ENCODE peak calls at places on chromosomes 13 and 19, in six cellular contexts. H, P, O, F, S and E are unnamed samples.

GRCh38 chr19:7926021-7926726 is at the start of gene CTXN1:
- DNase-seq in H (peak; percentile 87), P (peak; percentile 91), O (no peak), F (peak; percentile 92), S (no peak), E (peak; percentile 92)

GRCh38 chr13:36788276-36788675 is 30.7 kb upstream of the RFXAP start:
- DNase-seq in H (no peak), P (no peak), O (no peak), F (no peak), S (no peak), E (no peak)

GRCh38 chr13:109955598-109955997 is 169.2 kb upstream of the IRS2 start:
- DNase-seq in H (no peak), P (no peak), O (no peak), F (no peak), S (peak; percentile 3), E (no peak)

GRCh38 chr13:45349438-45349837 is 8.5 kb upstream of the TPT1 start:
- DNase-seq in H (no peak), P (no peak), O (no peak), F (no peak), S (no peak), E (no peak)

GRCh38 chr19:52270266-52270885 is 989 bp downstream of the ZNF766 start:
- DNase-seq in H (peak; percentile 26), P (peak; percentile 47), O (no peak), F (peak; percentile 13), S (no peak), E (peak; percentile 23)

GRCh38 chr13:78040431-78040830 is 121.8 kb upstream of the EDNRB start:
- DNase-seq in H (no peak), P (no peak), O (no peak), F (no peak), S (no peak), E (no peak)

GRCh38 chr19:4474504-4475136 is 2.5 kb downstream of the HDGFL2 start:
- DNase-seq in H (peak; percentile 47), P (peak; percentile 79), O (no peak), F (peak; percentile 85), S (no peak), E (peak; percentile 82)

GRCh38 chr19:45403781-45404556 is 900 bp downstream of the PPP1R13L start:
- DNase-seq in H (peak; percentile 71), P (peak; percentile 97), O (no peak), F (peak; percentile 65), S (peak; percentile 70), E (peak; percentile 71)

GRCh38 chr19:3375221-3376088 is 9.1 kb downstream of the NFIC start:
- DNase-seq in H (peak; percentile 72), P (no peak), O (no peak), F (no peak), S (no peak), E (no peak)

GRCh38 chr19:7191946-7192691 is 102.1 kb downstream of the INSR start:
- DNase-seq in H (no peak), P (no peak), O (no peak), F (no peak), S (no peak), E (no peak)

GRCh38 chr19:29329460-29330134 is 116.6 kb upstream of the UQCRFS1 start:
- DNase-seq in H (peak; percentile 24), P (peak; percentile 71), O (no peak), F (no peak), S (peak; percentile 15), E (no peak)

GRCh38 chr19:33064117-33064777 is 441 bp downstream of the RHPN2 start:
- DNase-seq in H (peak; percentile 74), P (peak; percentile 79), O (no peak), F (peak; percentile 60), S (no peak), E (peak; percentile 45)

GRCh38 chr13:67493835-67494234 is 263.7 kb upstream of the PCDH9 start:
- DNase-seq in H (no peak), P (no peak), O (no peak), F (no peak), S (no peak), E (no peak)

GRCh38 chr13:100673831-100674362 is 698 bp downstream of the TMTC4 start:
- DNase-seq in H (peak; percentile 34), P (no peak), O (no peak), F (peak; percentile 39), S (peak; percentile 58), E (peak; percentile 25)
- TF ChIP-seq POLR2A in H (no peak), P (no peak), O (no peak), F (no peak), S (no peak), E (no peak)

GRCh38 chr19:1674293-1674679 is 21.9 kb upstream of the TCF3 start:
- DNase-seq in H (peak; percentile 61), P (no peak), O (no peak), F (no peak), S (no peak), E (no peak)
- TF ChIP-seq TAF1 in H (no peak), P (no peak), O (no peak), F (no peak), S (no peak), E (no peak)

DNA sequence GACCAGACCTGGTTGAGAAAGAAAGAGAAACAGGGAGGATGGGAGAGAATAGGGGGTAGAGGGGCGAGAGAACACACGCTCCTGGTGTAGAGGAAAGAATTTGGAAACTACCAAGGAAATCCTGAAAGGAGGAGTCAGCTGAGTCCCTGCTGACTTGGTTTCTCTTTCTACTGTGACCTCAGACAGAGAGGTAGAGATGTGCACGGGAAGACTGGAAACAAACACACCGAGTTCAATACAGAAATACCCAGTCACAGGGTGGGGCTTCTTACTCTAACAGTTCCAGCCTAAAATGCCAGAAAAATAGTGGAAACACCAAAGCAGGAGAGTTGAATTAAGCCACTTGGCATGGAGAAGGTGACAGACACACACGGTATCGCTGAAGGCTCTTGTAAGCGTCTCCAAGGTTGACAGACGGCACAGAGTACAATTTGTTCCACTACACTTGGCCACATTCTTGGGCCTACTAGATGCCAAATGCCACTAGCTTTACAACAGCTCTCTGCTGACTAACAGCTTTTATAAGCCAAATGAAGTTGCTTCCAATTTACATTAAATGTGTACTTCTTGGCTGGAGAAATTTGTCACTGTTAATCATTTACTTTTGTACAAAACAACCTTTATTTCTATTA is 28.0 kb downstream of the LATS2 start:
- DNase-seq in H (no peak), P (no peak), O (no peak), F (no peak), S (no peak), E (no peak)
- TF ChIP-seq POLR2AphosphoS5 in H (no peak), P (no peak), O (no peak), F (no peak), S (no peak), E (no peak)

GRCh38 chr19:19404879-19405860 is at the start of gene GATAD2A:
- DNase-seq in H (peak; percentile 89), P (peak; percentile 98), O (peak; percentile 44), F (peak; percentile 74), S (peak; percentile 75), E (peak; percentile 77)

GRCh38 chr19:19403373-19403901 is 2.0 kb upstream of the GATAD2A start:
- DNase-seq in H (peak; percentile 32), P (no peak), O (no peak), F (no peak), S (no peak), E (no peak)

GRCh38 chr19:19399733-19400438 is 5.6 kb upstream of the GATAD2A start:
- DNase-seq in H (no peak), P (no peak), O (no peak), F (no peak), S (no peak), E (no peak)

GRCh38 chr19:19405919-19406877 is 723 bp downstream of the GATAD2A start:
- DNase-seq in H (peak; percentile 65), P (peak; percentile 78), O (no peak), F (no peak), S (no peak), E (no peak)

DNA sequence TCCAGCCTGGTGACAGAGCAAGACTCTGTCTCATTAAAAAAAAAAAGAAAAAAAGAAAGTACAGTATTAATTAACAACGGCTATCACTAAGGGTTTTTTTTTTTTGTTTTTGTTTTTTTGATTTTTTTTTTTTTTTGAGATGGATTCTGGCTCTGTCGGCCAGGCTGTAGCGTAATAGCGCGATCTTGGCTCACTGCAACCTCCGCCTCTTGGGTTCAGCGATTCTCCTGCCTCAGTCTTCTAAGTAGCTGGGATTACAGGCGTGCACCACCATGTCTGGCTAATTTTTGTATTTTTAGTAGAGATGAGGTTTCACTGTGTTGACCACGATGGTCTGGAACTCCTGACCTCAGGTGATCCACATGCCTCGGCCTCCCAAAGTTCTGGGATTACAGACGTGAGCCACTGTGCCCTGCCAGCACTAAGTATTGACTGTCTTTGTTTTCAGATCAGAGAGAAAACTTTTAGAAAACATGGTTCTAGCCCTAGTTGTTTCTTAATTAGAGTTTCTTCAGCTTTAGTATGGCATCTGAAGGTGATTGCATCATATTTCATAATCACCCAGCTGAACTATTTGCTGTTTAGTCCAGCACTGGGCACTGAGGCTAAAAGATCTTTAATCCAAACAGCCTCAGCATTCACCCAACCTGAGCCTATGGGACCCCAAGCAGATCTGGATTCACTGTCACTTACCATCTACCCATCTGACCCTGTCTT is 2.7 kb upstream of the GATAD2A start:
- DNase-seq in H (no peak), P (no peak), O (no peak), F (no peak), S (no peak), E (no peak)
- TF ChIP-seq POLR2A in H (no peak), P (no peak), O (no peak), F (no peak), S (no peak), E (no peak)

GRCh38 chr13:28059214-28059613 is 41.2 kb downstream of the FLT3 start:
- DNase-seq in H (peak; percentile 43), P (peak; percentile 73), O (no peak), F (no peak), S (peak; percentile 48), E (no peak)
- TF ChIP-seq TAF1 in H (no peak), P (no peak), O (no peak), F (no peak), S (no peak), E (no peak)

GRCh38 chr19:14198384-14199376 is 7.3 kb downstream of the ADGRL1 start:
- DNase-seq in H (no peak), P (no peak), O (no peak), F (no peak), S (peak; percentile 13), E (no peak)
- TF ChIP-seq POLR2AphosphoS5 in H (no peak), P (no peak), O (no peak), F (no peak), S (no peak), E (no peak)